ENCODE peak calls at places on chromosomes 1 and 21, in seven cellular contexts. J is AG08395; S is retina; A is SW480; F is HS-5; Y is amniotic stem cell; I is CD8-positive, alpha-beta T cell. C is an unnamed sample.

GRCh38 chr21:38914531-38915385 is 109.0 kb downstream of the ETS2 start:
- DNase-seq in A (peak), S (no peak), J (no peak), Y (no peak), I (no peak), F (no peak), C (peak)

GRCh38 chr21:45108808-45109800 is 34.7 kb downstream of the ADARB1 start:
- DNase-seq in I (peak), Y (no peak), F (no peak), S (no peak), J (no peak), A (no peak), C (no peak)

GRCh38 chr1:27581823-27582243 is 22.1 kb downstream of the AHDC1 start:
- DNase-seq in A (no peak), Y (no peak), J (no peak), S (no peak), F (no peak), I (no peak), C (no peak)

GRCh38 chr1:114342376-114342775 is 168.6 kb downstream of the TRIM33 start:
- DNase-seq in I (peak), Y (no peak), F (no peak), J (no peak), S (no peak), A (no peak), C (no peak)

GRCh38 chr1:10509823-10510509 is 35.2 kb downstream of the PEX14 start:
- DNase-seq in Y (no peak), F (no peak), S (peak), I (no peak), J (no peak), A (no peak), C (no peak)

GRCh38 chr1:198936371-198937083 is 297.7 kb downstream of the PTPRC start:
- DNase-seq in I (no peak), A (peak), Y (no peak), J (peak), F (no peak), S (peak), C (no peak)

GRCh38 chr1:234554478-234555311 is 55.3 kb downstream of the IRF2BP2 start:
- DNase-seq in J (no peak), I (no peak), F (no peak), S (no peak), Y (no peak), A (no peak), C (no peak)

GRCh38 chr1:234256359-234256758 is 116.9 kb upstream of the COA6 start:
- DNase-seq in J (no peak), Y (no peak), S (no peak), A (peak), I (no peak), F (no peak), C (no peak)

GRCh38 chr1:237341391-237341790 is 299.4 kb downstream of the RYR2 start:
- DNase-seq in J (no peak), F (no peak), A (peak), S (no peak), Y (no peak), I (no peak), C (peak)

GRCh38 chr1:198199105-198199504 is 42.3 kb downstream of the NEK7 start:
- DNase-seq in J (no peak), I (no peak), A (peak), F (no peak), S (no peak), Y (no peak), C (no peak)

GRCh38 chr1:172990598-172991215 is 60.0 kb downstream of the TNFSF18 start:
- DNase-seq in A (no peak), J (peak), F (no peak), S (no peak), I (no peak), Y (no peak), C (no peak)

GRCh38 chr1:194361374-194362131 is 1175.1 kb upstream of the B3GALT2 start:
- DNase-seq in J (no peak), S (no peak), I (no peak), F (no peak), Y (no peak), A (no peak), C (no peak)

GRCh38 chr1:1374861-1375662 is at the start of gene AURKAIP1:
- DNase-seq in Y (peak), S (peak), I (peak), A (peak), F (peak), J (peak), C (peak)

GRCh38 chr1:43439121-43439581 is 14.6 kb downstream of the HYI start:
- DNase-seq in Y (no peak), F (no peak), A (no peak), S (no peak), I (no peak), J (no peak), C (peak)